ENCODE peak calls at places on chromosomes 1 and 21, in six cellular contexts. E is Panc1, C is psoas muscle, P is thoracic aorta, R is left ventricle myocardium inferior, T is tibial artery. W is an unnamed sample.

GRCh38 chr1:246647113-246647512 is 77.1 kb upstream of the SCCPDH start:
- DNase-seq in E (no peak), C (peak), P (no peak), R (peak), T (peak), W (peak)

GRCh38 chr1:97826820-97827219 is 94.0 kb downstream of the DPYD start:
- DNase-seq in E (no peak), C (no peak), P (no peak), R (no peak), T (no peak), W (no peak)

GRCh38 chr21:45276620-45277019 is 11.1 kb downstream of the POFUT2 start:
- DNase-seq in E (no peak), C (peak), P (no peak), R (no peak), T (peak), W (peak)

GRCh38 chr1:112267929-112268328 is 128.1 kb upstream of the CTTNBP2NL start:
- DNase-seq in E (no peak), C (peak), P (no peak), R (peak), T (peak), W (no peak)

GRCh38 chr1:68758666-68759209 is 261.9 kb upstream of the DEPDC1 start:
- DNase-seq in E (no peak), C (no peak), P (no peak), R (no peak), T (no peak), W (no peak)

GRCh38 chr1:234659538-234659937 is 49.6 kb upstream of the IRF2BP2 start:
- DNase-seq in E (no peak), C (no peak), P (no peak), R (no peak), T (no peak), W (no peak)

GRCh38 chr1:184212649-184213314 is 161.3 kb downstream of the TSEN15 start:
- DNase-seq in E (no peak), C (no peak), P (no peak), R (no peak), T (no peak), W (no peak)

GRCh38 chr1:47440052-47440848 is 2.4 kb downstream of the FOXD2 start:
- DNase-seq in E (no peak), C (no peak), P (no peak), R (no peak), T (no peak), W (no peak)

GRCh38 chr1:15094056-15094455 is 59.5 kb upstream of the TMEM51 start:
- DNase-seq in E (no peak), C (no peak), P (no peak), R (no peak), T (no peak), W (no peak)

GRCh38 chr1:100928128-100928527 is 32.2 kb downstream of the SLC30A7 start:
- DNase-seq in E (no peak), C (no peak), P (no peak), R (no peak), T (no peak), W (no peak)

GRCh38 chr1:178739285-178740045 is 14.4 kb downstream of the RALGPS2 start:
- DNase-seq in E (no peak), C (no peak), P (no peak), R (no peak), T (no peak), W (no peak)

GRCh38 chr1:191757003-191757402 is 401.3 kb upstream of the RGS18 start:
- DNase-seq in E (no peak), C (no peak), P (no peak), R (no peak), T (no peak), W (no peak)

GRCh38 chr1:206735553-206736031 is 35.0 kb upstream of the IL19 start:
- DNase-seq in E (no peak), C (no peak), P (no peak), R (no peak), T (no peak), W (no peak)

GRCh38 chr21:36337099-36337509 is 17.1 kb downstream of the MORC3 start:
- DNase-seq in E (no peak), C (no peak), P (no peak), R (no peak), T (no peak), W (no peak)

GRCh38 chr21:39612233-39613028 is at the start of gene B3GALT5:
- DNase-seq in E (no peak), C (no peak), P (no peak), R (no peak), T (no peak), W (no peak)

GRCh38 chr1:173507205-173507846 is 30.2 kb downstream of the PRDX6 start:
- DNase-seq in E (peak), C (no peak), P (no peak), R (no peak), T (no peak), W (no peak)

GRCh38 chr1:169595764-169596711 is 9.8 kb upstream of the F5 start:
- DNase-seq in E (no peak), C (no peak), P (no peak), R (no peak), T (no peak), W (no peak)

GRCh38 chr1:167489581-167490340 is 28.6 kb downstream of the CD247 start:
- DNase-seq in E (no peak), C (no peak), P (no peak), R (no peak), T (no peak), W (no peak)

GRCh38 chr1:84689514-84690396 is 506 bp downstream of the SSX2IP start:
- DNase-seq in E (no peak), C (peak), P (no peak), R (peak), T (peak), W (peak)

GRCh38 chr1:222994506-222995229 is 148.4 kb downstream of the TLR5 start:
- DNase-seq in E (no peak), C (no peak), P (no peak), R (no peak), T (no peak), W (no peak)

GRCh38 chr1:114345930-114346479 is 165.0 kb downstream of the TRIM33 start:
- DNase-seq in E (no peak), C (peak), P (no peak), R (peak), T (peak), W (peak)

GRCh38 chr1:38476111-38476783 is 383.3 kb downstream of the RRAGC start:
- DNase-seq in E (no peak), C (no peak), P (no peak), R (no peak), T (no peak), W (peak)

GRCh38 chr21:26445440-26445839 is 127.6 kb downstream of the CYYR1 start:
- DNase-seq in E (no peak), C (no peak), P (no peak), R (no peak), T (no peak), W (no peak)

GRCh38 chr1:192147626-192148025 is 10.6 kb upstream of the RGS18 start:
- DNase-seq in E (no peak), C (no peak), P (no peak), R (no peak), T (no peak), W (no peak)

GRCh38 chr1:162302660-162303344 is 73.9 kb downstream of the SPATA46 start:
- DNase-seq in E (no peak), C (no peak), P (no peak), R (no peak), T (no peak), W (no peak)

GRCh38 chr1:208418667-208419066 is 174.5 kb upstream of the PLXNA2 start:
- DNase-seq in E (no peak), C (no peak), P (no peak), R (no peak), T (no peak), W (no peak)

GRCh38 chr1:181141431-181141910 is 53.0 kb downstream of the IER5 start:
- DNase-seq in E (peak), C (no peak), P (peak), R (no peak), T (no peak), W (peak)

GRCh38 chr1:65704318-65704717 is 88.4 kb upstream of the PDE4B start:
- DNase-seq in E (no peak), C (no peak), P (no peak), R (no peak), T (no peak), W (no peak)

GRCh38 chr1:222171005-222171404 is 376.9 kb downstream of the HHIPL2 start:
- DNase-seq in E (peak), C (no peak), P (no peak), R (no peak), T (no peak), W (no peak)

GRCh38 chr1:82110366-82111254 is 309.9 kb downstream of the ADGRL2 start:
- DNase-seq in E (no peak), C (no peak), P (no peak), R (no peak), T (no peak), W (no peak)

DNA sequence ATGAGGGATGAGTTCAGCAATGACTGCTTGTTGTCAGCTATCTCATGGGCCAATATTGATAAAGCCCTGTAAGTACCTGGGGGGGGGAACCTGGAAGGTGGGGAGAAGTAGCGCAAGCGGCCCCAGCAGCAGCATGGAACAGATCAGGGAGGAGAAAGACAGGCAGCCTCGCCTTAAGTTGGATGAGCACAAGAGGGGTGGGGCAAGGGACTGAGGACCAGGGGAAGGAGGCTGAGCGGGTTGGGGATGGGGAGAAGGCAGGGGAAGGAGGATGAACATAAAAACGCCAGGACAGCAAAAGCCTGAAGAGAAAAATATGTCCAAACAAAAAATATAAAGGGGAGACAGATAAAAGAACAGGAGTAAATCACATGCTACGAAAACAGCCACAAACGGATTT is 70.6 kb downstream of the ALG14 start:
- DNase-seq in E (no peak), C (no peak), P (no peak), R (no peak), T (no peak), W (no peak)
- H3K4me3 ChIP-seq in E (no peak), C (no peak), P (peak), R (no peak), T (no peak), W (no peak)

GRCh38 chr1:94056171-94056570 is 64.8 kb downstream of the ABCA4 start:
- DNase-seq in E (no peak), C (no peak), P (no peak), R (no peak), T (no peak), W (no peak)
- H3K27ac ChIP-seq in E (peak), C (no peak), P (no peak), R (peak), T (no peak), W (no peak)

GRCh38 chr1:107140703-107141490 is at the start of gene NTNG1:
- DNase-seq in E (no peak), C (peak), P (no peak), R (no peak), T (no peak), W (peak)
- H3K4me3 ChIP-seq in E (peak), C (peak), P (peak), R (peak), T (peak), W (peak)

GRCh38 chr1:11487196-11487751 is 8.3 kb downstream of the DISP3 start:
- DNase-seq in E (no peak), C (no peak), P (no peak), R (no peak), T (no peak), W (no peak)

GRCh38 chr1:11485191-11485590 is 6.2 kb downstream of the DISP3 start:
- DNase-seq in E (no peak), C (no peak), P (no peak), R (no peak), T (no peak), W (no peak)

GRCh38 chr1:11484321-11484655 is 5.3 kb downstream of the DISP3 start:
- DNase-seq in E (no peak), C (no peak), P (no peak), R (peak), T (no peak), W (no peak)

GRCh38 chr1:11488201-11488770 is 9.3 kb downstream of the DISP3 start:
- DNase-seq in E (no peak), C (no peak), P (no peak), R (no peak), T (no peak), W (no peak)

GRCh38 chr1:11486610-11487009 is 7.7 kb downstream of the DISP3 start:
- DNase-seq in E (no peak), C (no peak), P (no peak), R (no peak), T (no peak), W (no peak)
- H3K27ac ChIP-seq in E (no peak), C (no peak), P (no peak), R (no peak), T (no peak), W (no peak)

DNA sequence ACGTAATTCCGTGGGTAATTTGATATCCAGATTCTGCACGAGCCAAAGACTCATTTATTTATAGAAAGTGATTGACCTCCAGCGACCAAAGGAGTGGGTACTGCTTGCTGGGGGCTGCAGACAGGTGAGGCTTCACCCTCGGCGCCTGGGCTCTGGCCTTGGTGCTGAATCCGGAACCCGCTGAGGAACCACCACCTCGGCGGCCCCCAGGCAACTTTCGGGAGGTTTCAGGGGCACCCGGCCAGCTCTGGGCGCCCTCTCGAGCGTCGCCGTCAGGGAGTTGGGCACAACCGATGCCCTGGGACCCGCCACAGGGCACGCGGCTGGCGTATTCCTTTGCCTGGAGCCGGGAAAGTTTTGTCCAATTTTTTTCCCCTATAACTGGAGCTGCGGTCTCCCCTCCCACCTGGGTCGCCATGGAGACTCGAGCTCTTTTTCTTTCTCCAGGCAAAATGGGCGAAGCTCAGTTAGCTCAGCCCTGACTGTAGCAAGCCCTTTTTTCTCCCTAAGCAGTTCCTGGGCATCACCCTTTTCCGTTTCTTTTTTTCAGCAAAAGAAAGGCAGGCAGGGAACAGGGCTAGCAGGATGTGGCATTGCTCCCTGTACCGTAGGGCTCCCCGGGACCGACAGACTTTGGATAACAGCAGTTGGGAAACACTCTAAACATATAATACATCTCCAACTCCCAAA is 1.9 kb downstream of the KCNJ6 start:
- DNase-seq in E (no peak), C (no peak), P (no peak), R (no peak), T (no peak), W (no peak)
- H3K4me3 ChIP-seq in E (no peak), C (no peak), P (no peak), R (no peak), T (no peak), W (peak)

DNA sequence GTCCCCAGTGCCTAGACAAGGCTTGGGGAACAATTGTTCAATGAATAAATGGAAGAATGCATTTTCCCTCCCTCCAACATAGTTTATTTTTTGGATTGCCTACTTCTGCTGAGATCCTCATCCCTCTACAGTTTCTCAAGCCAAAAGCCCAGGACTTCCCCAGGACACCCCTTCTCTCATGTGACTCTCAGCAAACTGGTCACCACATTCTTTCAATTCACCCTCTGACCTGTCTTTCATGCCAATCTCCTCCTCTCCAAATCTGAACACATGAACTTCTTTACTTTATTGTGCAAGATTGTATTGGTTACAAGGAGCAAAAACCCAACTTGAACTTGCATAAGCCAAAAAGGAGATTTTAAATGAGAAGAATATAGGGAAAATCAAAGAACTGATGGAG is 103.2 kb upstream of the JUN start:
- DNase-seq in E (no peak), C (no peak), P (no peak), R (no peak), T (peak), W (no peak)
- H3K27ac ChIP-seq in E (peak), C (peak), P (peak), R (peak), T (peak), W (peak)

GRCh38 chr1:75396745-75397144 is 214.2 kb downstream of the SLC44A5 start:
- DNase-seq in E (no peak), C (no peak), P (no peak), R (no peak), T (no peak), W (no peak)
- H3K4me3 ChIP-seq in E (no peak), C (no peak), P (no peak), R (no peak), T (no peak), W (no peak)

GRCh38 chr1:3469849-3470649 is 15.6 kb downstream of the ARHGEF16 start:
- DNase-seq in E (no peak), C (no peak), P (no peak), R (no peak), T (no peak), W (no peak)

GRCh38 chr1:3471356-3472087 is 17.1 kb downstream of the ARHGEF16 start:
- DNase-seq in E (no peak), C (peak), P (no peak), R (peak), T (no peak), W (no peak)

GRCh38 chr1:3469104-3469848 is 14.8 kb downstream of the ARHGEF16 start:
- DNase-seq in E (no peak), C (no peak), P (no peak), R (peak), T (no peak), W (no peak)

GRCh38 chr1:3472088-3472850 is 17.8 kb downstream of the ARHGEF16 start:
- DNase-seq in E (no peak), C (peak), P (no peak), R (no peak), T (no peak), W (no peak)

DNA sequence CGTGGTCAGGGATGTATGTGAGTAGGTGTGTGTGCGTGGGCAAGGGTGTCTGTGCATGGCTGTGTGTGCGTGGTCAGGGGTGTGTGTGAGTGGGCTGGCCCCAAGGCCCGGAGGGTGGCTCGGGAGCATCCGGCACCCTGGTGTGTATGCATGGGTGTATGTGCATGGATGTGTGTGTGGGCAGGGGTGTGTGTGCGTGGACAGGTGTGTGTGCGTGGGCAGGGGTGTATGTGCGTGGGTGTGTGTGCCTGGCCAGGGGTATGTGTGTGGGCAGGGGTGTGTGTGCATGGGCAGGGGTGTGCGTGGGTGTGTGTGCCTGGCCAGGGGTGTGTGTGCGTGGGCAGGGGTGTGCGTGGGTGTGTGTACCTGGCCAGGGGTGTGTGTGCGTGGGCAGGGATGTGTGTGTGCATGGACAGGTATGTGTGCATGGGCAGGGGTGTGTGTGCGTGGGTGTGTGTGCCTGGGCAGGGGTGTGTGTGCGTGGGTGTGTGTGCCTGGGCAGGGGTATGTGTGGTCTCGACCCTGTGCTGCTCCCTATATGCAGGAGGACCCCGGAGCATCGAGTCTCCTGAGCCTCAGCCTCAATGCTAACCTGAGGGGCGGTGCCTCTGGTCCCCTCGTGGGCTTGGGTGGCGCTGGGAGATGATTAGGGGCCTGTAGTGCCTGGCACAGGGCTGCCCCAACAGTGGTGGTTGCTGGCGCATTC is 16.3 kb downstream of the ARHGEF16 start:
- DNase-seq in E (no peak), C (peak), P (no peak), R (no peak), T (no peak), W (no peak)
- H3K27ac ChIP-seq in E (no peak), C (no peak), P (no peak), R (peak), T (no peak), W (no peak)